ENCODE peak calls at places on chromosomes 12 and 14, in ten cellular contexts. B is NCI-H460; E is NCI-H2081; J is MG63; R is fibroblast of pulmonary artery; I is fibroblast of mammary gland; F is Right ventricle myocardium superior; M is stimulated activated CD8-positive, alpha-beta memory T cell treated with anti-CD3 and anti-CD28 coated beads, Interleukin-4, amount 100 ng/mL, for 1 hour; D is activated CD4-positive, alpha-beta T cell treated with anti-CD3 and anti-CD28 coated beads, Interleukin-2, amount 50 U/mL, for 48 hours; A is cerebellar nuclear complex. N is an unnamed sample.

GRCh38 chr12:80044694-80045046 is 54.7 kb upstream of the OTOGL start:
- DNase-seq in I (peak), M (no peak), J (peak), R (peak), D (no peak), F (no peak), B (no peak), A (no peak), E (no peak), N (peak)

GRCh38 chr12:13093191-13093849 is 10.1 kb downstream of the GSG1 start:
- DNase-seq in J (no peak), M (no peak), A (no peak), I (peak), R (no peak), F (no peak), D (no peak), B (no peak), E (no peak), N (peak)

GRCh38 chr14:97851438-97851995 is 1054.3 kb downstream of the VRK1 start:
- DNase-seq in J (no peak), B (no peak), D (no peak), R (no peak), A (no peak), I (no peak), F (no peak), M (no peak), E (no peak), N (no peak)

GRCh38 chr12:91817512-91817911 is 328.1 kb downstream of the BTG1 start:
- DNase-seq in E (no peak), F (no peak), A (no peak), R (peak), I (peak), B (no peak), J (peak), M (no peak), D (no peak), N (peak)

GRCh38 chr12:106021516-106021915 is 117.2 kb downstream of the NUAK1 start:
- DNase-seq in J (no peak), B (no peak), D (no peak), R (peak), F (no peak), I (no peak), E (no peak), M (no peak), A (no peak), N (no peak)

GRCh38 chr14:64201296-64201695 is 92.9 kb downstream of the ESR2 start:
- DNase-seq in D (no peak), R (no peak), M (no peak), A (no peak), E (no peak), F (no peak), B (no peak), I (no peak), J (no peak), N (no peak)

GRCh38 chr12:79119796-79120195 is 255.2 kb downstream of the SYT1 start:
- DNase-seq in F (no peak), E (no peak), R (no peak), A (no peak), D (no peak), I (no peak), M (no peak), J (no peak), B (no peak), N (no peak)

GRCh38 chr12:24679135-24679534 is 269.8 kb downstream of the BCAT1 start:
- DNase-seq in D (no peak), A (no peak), E (no peak), M (no peak), I (peak), J (no peak), B (no peak), F (no peak), R (peak), N (no peak)

GRCh38 chr14:36450550-36450949 is 69.5 kb downstream of the NKX2-1 start:
- DNase-seq in E (no peak), A (no peak), I (peak), B (no peak), J (no peak), F (no peak), D (no peak), R (no peak), M (no peak), N (no peak)

GRCh38 chr14:104977681-104978647 is at the start of gene AHNAK2:
- DNase-seq in E (peak), M (no peak), D (peak), J (peak), I (peak), R (peak), A (no peak), F (peak), B (peak), N (peak)

GRCh38 chr14:62645649-62646048 is 399.6 kb downstream of the KCNH5 start:
- DNase-seq in B (no peak), I (peak), J (no peak), D (no peak), F (no peak), M (no peak), R (no peak), E (no peak), A (no peak), N (no peak)

GRCh38 chr12:113439606-113440030 is 17.4 kb downstream of the SDSL start:
- DNase-seq in F (no peak), D (peak), A (no peak), M (no peak), E (peak), J (peak), B (peak), R (peak), I (peak), N (peak)

GRCh38 chr14:98069712-98070133 is 1202.3 kb downstream of the BCL11B start:
- DNase-seq in J (peak), I (no peak), A (no peak), F (no peak), D (no peak), E (no peak), B (no peak), M (no peak), R (no peak), N (peak)

GRCh38 chr14:99234982-99235491 is 37.0 kb downstream of the BCL11B start:
- DNase-seq in J (no peak), A (no peak), R (no peak), F (no peak), M (no peak), I (no peak), D (peak), B (no peak), E (no peak), N (no peak)

GRCh38 chr12:69475237-69475984 is 5.2 kb downstream of the FRS2 start:
- DNase-seq in I (peak), A (no peak), E (no peak), D (no peak), M (no peak), B (no peak), R (peak), F (no peak), J (no peak), N (peak)

GRCh38 chr12:31922341-31923062 is 36.7 kb upstream of the RESF1 start:
- DNase-seq in J (peak), B (no peak), M (no peak), A (no peak), D (no peak), F (no peak), R (peak), I (peak), E (no peak), N (no peak)

GRCh38 chr12:12521044-12521485 is 41.6 kb downstream of the DUSP16 start:
- DNase-seq in A (no peak), F (no peak), M (no peak), B (no peak), J (no peak), E (peak), D (no peak), R (no peak), I (no peak), N (no peak)

GRCh38 chr12:127054531-127054930 is 1212.4 kb upstream of the TMEM132C start:
- DNase-seq in F (no peak), I (no peak), A (no peak), J (peak), M (no peak), E (no peak), R (peak), D (no peak), B (peak), N (peak)

GRCh38 chr14:96095581-96096476 is 56.7 kb downstream of the C14orf132 start:
- DNase-seq in A (no peak), D (no peak), E (peak), I (peak), R (peak), B (no peak), M (no peak), J (peak), F (no peak), N (peak)

GRCh38 chr12:27083861-27084271 is 1.5 kb upstream of the C12orf71 start:
- DNase-seq in B (no peak), I (peak), M (no peak), J (no peak), E (no peak), R (peak), A (no peak), F (no peak), D (no peak), N (peak)

GRCh38 chr12:56271031-56271430 is 4.3 kb downstream of the COQ10A start:
- DNase-seq in B (no peak), R (peak), J (no peak), E (no peak), I (peak), M (no peak), D (no peak), A (no peak), F (no peak), N (peak)

GRCh38 chr12:43406797-43407196 is 145.2 kb downstream of the ADAMTS20 start:
- DNase-seq in A (no peak), R (no peak), E (no peak), D (no peak), J (no peak), I (no peak), B (no peak), F (no peak), M (no peak), N (no peak)

GRCh38 chr12:34400423-34400881 is 378.2 kb downstream of the ALG10 start:
- DNase-seq in B (no peak), R (no peak), M (no peak), A (no peak), F (peak), J (no peak), I (no peak), D (no peak), E (no peak), N (no peak)

GRCh38 chr12:26054383-26054782 is 70.5 kb downstream of the BHLHE41 start:
- DNase-seq in F (no peak), R (no peak), E (no peak), M (no peak), A (no peak), I (no peak), D (no peak), J (no peak), B (no peak), N (no peak)

GRCh38 chr14:55851961-55852360 is 266.2 kb upstream of the PELI2 start:
- DNase-seq in E (no peak), F (peak), I (no peak), D (no peak), B (no peak), R (no peak), M (no peak), J (no peak), A (no peak), N (peak)

GRCh38 chr14:63867926-63868921 is 15.4 kb downstream of the SYNE2 start:
- DNase-seq in B (no peak), J (no peak), E (no peak), D (no peak), A (no peak), I (no peak), R (no peak), M (no peak), F (no peak), N (peak)

GRCh38 chr14:92589213-92589852 is 75.8 kb downstream of the RIN3 start:
- DNase-seq in B (no peak), D (no peak), M (no peak), J (no peak), R (peak), E (peak), I (peak), A (no peak), F (no peak), N (peak)

GRCh38 chr14:79581912-79582576 is 629.3 kb downstream of the DIO2 start:
- DNase-seq in E (no peak), A (no peak), I (peak), J (peak), B (peak), D (no peak), M (no peak), F (no peak), R (peak), N (peak)

GRCh38 chr12:100403446-100403845 is 46.6 kb downstream of the SLC17A8 start:
- DNase-seq in F (no peak), D (no peak), I (peak), R (peak), E (no peak), B (no peak), M (no peak), J (no peak), A (no peak), N (no peak)

GRCh38 chr12:5309654-5310053 is 122.3 kb upstream of the NTF3 start:
- DNase-seq in B (no peak), J (peak), A (no peak), M (no peak), I (no peak), R (no peak), E (peak), D (no peak), F (peak), N (no peak)

GRCh38 chr14:77264466-77265186 is 6.4 kb downstream of the NGB start:
- DNase-seq in B (no peak), F (no peak), E (no peak), I (no peak), D (no peak), A (peak), M (no peak), R (no peak), J (no peak), N (no peak)

GRCh38 chr12:120709976-120710804 is at the start of gene UNC119B:
- DNase-seq in M (peak), J (peak), E (peak), A (no peak), R (no peak), F (peak), D (peak), I (peak), B (peak), N (peak)

GRCh38 chr12:79407671-79408622 is 282.8 kb downstream of the PAWR start:
- DNase-seq in A (no peak), M (no peak), R (peak), J (peak), B (peak), F (no peak), D (peak), I (peak), E (peak), N (peak)

GRCh38 chr12:89648211-89648930 is 60.3 kb downstream of the ATP2B1 start:
- DNase-seq in J (no peak), D (no peak), E (no peak), B (no peak), F (no peak), I (peak), M (no peak), A (no peak), R (peak), N (no peak)

GRCh38 chr12:54428050-54429013 is 9.3 kb upstream of the ITGA5 start:
- DNase-seq in B (no peak), M (no peak), F (no peak), R (peak), D (peak), I (peak), A (no peak), E (no peak), J (peak), N (peak)

GRCh38 chr12:54160807-54161480 is 27.8 kb downstream of the SMUG1 start:
- DNase-seq in R (no peak), D (no peak), A (no peak), I (no peak), B (no peak), J (no peak), F (no peak), E (no peak), M (no peak), N (no peak)

GRCh38 chr14:76928301-76928700 is 100.2 kb downstream of the IRF2BPL start:
- DNase-seq in D (no peak), M (no peak), R (no peak), A (no peak), J (no peak), B (no peak), I (no peak), E (no peak), F (no peak), N (no peak)

GRCh38 chr14:60812987-60813386 is 78.4 kb downstream of the MNAT1 start:
- DNase-seq in I (no peak), R (no peak), A (no peak), J (no peak), E (no peak), M (no peak), B (no peak), D (no peak), F (no peak), N (no peak)